ENCODE peak calls at places on chromosomes 12 and 14, in eight cellular contexts. J, V, R, A, N, O, Q and B are unnamed samples.

GRCh38 chr14:24157331-24157730 is 3.7 kb upstream of the IRF9 start:
- DNase-seq in V (no peak), N (no peak), J (no peak), A (no peak), R (no peak), Q (no peak), O (no peak), B (no peak)

GRCh38 chr12:50785406-50785805 is 21.5 kb downstream of the ATF1 start:
- DNase-seq in R (no peak), J (no peak), V (peak), O (no peak), A (no peak), Q (no peak), N (no peak), B (no peak)

GRCh38 chr12:6688543-6688999 is 604 bp downstream of the ZNF384 start:
- DNase-seq in O (peak), R (no peak), A (no peak), N (peak), Q (no peak), J (no peak), V (no peak), B (peak)

GRCh38 chr12:46875095-46875494 is 49.3 kb upstream of the SLC38A4 start:
- DNase-seq in R (no peak), O (no peak), V (no peak), J (no peak), Q (no peak), A (no peak), N (no peak), B (no peak)

GRCh38 chr12:40106655-40107054 is 774 bp upstream of the SLC2A13 start:
- DNase-seq in N (no peak), V (no peak), J (no peak), O (no peak), A (no peak), Q (no peak), R (no peak), B (no peak)

GRCh38 chr14:42214981-42215491 is 608.4 kb downstream of the LRFN5 start:
- DNase-seq in Q (no peak), V (peak), O (no peak), A (no peak), N (no peak), R (peak), J (peak), B (no peak)

GRCh38 chr14:91924871-91925726 is 22.4 kb downstream of the FBLN5 start:
- DNase-seq in A (no peak), N (no peak), Q (no peak), O (no peak), R (no peak), J (peak), V (peak), B (no peak)

GRCh38 chr12:131131077-131131807 is 177.5 kb downstream of the ADGRD1 start:
- DNase-seq in Q (no peak), A (no peak), R (no peak), O (no peak), V (no peak), J (no peak), N (no peak), B (no peak)

DNA sequence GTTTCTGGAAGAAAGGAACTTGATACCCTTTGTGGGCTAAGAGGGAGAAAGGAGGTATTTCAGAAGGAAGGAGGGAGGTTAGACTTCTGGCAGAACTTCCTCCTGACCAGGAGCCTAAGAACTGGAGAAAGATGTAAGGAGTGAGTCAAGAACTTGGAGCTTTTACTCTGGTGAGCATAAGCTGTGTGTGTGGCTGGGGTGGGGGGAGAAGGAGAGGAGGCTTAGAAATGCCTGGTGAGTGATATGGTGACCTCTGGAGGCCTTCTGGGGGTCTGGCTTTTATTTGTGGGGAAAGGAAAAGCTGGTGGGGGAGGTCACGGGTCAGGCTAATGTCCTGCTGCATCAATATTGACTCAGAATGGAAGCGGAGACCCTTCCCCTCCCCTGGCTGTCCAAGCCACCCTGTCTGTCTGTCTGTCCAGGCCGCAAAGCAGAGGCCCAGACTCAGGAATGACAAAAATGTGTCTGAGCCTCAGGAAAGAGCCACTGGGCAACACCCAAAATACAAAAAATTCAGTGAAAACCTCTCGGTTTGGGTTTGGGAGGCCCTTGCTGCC is 4.8 kb downstream of the LRP1 start:
- DNase-seq in V (peak), O (peak), J (no peak), Q (no peak), N (no peak), A (no peak), R (no peak), B (no peak)
- H3K4me3 ChIP-seq in V (peak), O (no peak), J (no peak), Q (no peak), N (no peak), A (peak), R (peak), B (no peak)

DNA sequence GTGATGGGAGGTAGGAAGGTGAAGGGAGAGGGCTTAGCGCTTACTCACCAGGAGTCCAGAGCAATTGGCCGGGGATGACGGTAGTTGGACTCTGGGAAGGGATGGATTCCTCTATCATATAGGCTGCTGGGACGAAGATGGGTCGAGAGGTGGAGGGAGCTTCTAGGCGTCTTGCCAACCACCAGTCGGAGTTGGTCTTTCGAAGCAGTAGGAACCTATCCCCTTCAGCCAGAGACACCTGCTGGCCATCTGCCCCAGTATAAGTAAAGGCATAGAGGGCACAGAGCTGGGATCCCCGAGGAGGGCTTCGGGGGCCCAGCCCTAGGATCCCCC is 657 bp downstream of the ARHGAP9 start:
- DNase-seq in O (peak), Q (no peak), R (no peak), V (no peak), N (no peak), J (no peak), A (no peak), B (no peak)
- H3K4me3 ChIP-seq in O (peak), Q (peak), R (no peak), V (no peak), N (no peak), J (no peak), A (no peak), B (no peak)

GRCh38 chr12:68613209-68613904 is 2.7 kb downstream of the RAP1B start:
- DNase-seq in V (no peak), A (no peak), N (no peak), R (no peak), O (peak), J (no peak), Q (no peak), B (peak)
- H3K4me3 ChIP-seq in V (peak), A (peak), N (no peak), R (peak), O (peak), J (no peak), Q (peak), B (no peak)

DNA sequence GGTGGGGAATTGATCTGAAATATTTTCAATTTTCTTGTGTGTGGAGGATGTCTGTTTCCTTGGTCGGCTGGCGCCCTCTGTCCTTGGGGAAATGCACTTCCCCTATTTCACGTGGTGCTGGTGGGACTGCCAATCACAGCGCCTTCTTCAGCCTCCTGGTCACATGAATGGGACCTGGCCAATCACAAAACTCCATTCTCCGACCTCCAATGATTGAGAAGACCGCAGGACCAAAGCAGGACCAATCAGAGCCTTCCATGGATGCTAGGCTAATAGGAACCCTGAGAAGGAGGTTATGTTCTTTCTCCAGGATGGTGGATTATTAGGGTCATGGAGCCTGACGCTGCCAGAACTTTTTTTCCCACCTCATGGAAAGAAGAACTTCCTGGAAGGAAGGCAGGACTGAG is 188.7 kb downstream of the TTC8 start:
- DNase-seq in Q (no peak), R (no peak), V (no peak), O (no peak), J (no peak), A (no peak), N (no peak), B (peak)
- H3K4me3 ChIP-seq in Q (no peak), R (no peak), V (no peak), O (no peak), J (no peak), A (no peak), N (no peak), B (no peak)

GRCh38 chr12:51869490-51869865 is 18.4 kb upstream of the ANKRD33 start:
- DNase-seq in R (no peak), O (peak), V (no peak), N (no peak), A (no peak), J (no peak), Q (no peak), B (no peak)
- H3K4me3 ChIP-seq in R (peak), O (no peak), V (peak), N (peak), A (peak), J (no peak), Q (no peak), B (no peak)

GRCh38 chr12:106409898-106410297 is 52.4 kb downstream of the POLR3B start:
- DNase-seq in J (peak), O (no peak), V (peak), A (no peak), Q (no peak), N (no peak), R (no peak), B (no peak)
- H3K4me3 ChIP-seq in J (no peak), O (no peak), V (no peak), A (no peak), Q (no peak), N (no peak), R (no peak), B (no peak)

GRCh38 chr12:52032431-52032796 is 18.8 kb upstream of the NR4A1 start:
- DNase-seq in V (peak), Q (no peak), O (no peak), J (peak), R (no peak), N (no peak), A (peak), B (no peak)
- H3K4me3 ChIP-seq in V (peak), Q (peak), O (peak), J (peak), R (peak), N (peak), A (peak), B (peak)

GRCh38 chr14:99284254-99285004 is 12.4 kb upstream of the BCL11B start:
- DNase-seq in J (no peak), V (no peak), R (no peak), Q (no peak), O (no peak), N (no peak), A (no peak), B (no peak)

GRCh38 chr14:99288948-99289347 is 17.0 kb upstream of the BCL11B start:
- DNase-seq in A (no peak), R (no peak), V (no peak), Q (no peak), N (no peak), O (no peak), J (no peak), B (no peak)

GRCh38 chr14:99289394-99290189 is 17.6 kb upstream of the BCL11B start:
- DNase-seq in A (no peak), O (no peak), V (no peak), Q (no peak), R (no peak), N (no peak), J (no peak), B (no peak)

GRCh38 chr14:99287269-99287942 is 15.4 kb upstream of the BCL11B start:
- DNase-seq in N (no peak), V (peak), A (no peak), J (no peak), Q (peak), O (peak), R (no peak), B (no peak)

DNA sequence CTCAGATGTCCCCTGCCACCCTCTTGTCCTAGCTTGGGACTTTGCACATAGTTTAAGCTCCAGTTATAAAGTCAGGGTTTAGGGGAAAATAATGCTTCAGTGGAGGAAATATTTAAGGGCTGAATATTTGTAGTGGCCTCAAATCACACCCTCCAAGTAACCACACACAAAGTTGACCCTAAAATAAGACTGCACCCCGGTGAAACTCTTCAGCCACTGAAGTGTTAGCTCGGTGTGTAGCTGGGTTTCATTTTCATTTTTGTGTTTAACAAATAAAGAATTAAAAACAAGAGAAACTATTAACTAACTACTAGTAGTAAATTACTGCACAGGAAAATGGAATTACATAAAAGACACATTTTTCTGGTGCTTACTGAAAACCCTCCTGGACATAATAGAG is 14.8 kb upstream of the BCL11B start:
- DNase-seq in V (no peak), O (no peak), A (no peak), Q (no peak), R (no peak), N (no peak), J (no peak), B (no peak)
- H3K4me3 ChIP-seq in V (no peak), O (peak), A (no peak), Q (no peak), R (no peak), N (no peak), J (no peak), B (no peak)

GRCh38 chr12:43151406-43152080 is 400.5 kb downstream of the ADAMTS20 start:
- DNase-seq in J (no peak), O (no peak), V (peak), Q (no peak), A (no peak), N (no peak), R (peak), B (no peak)
- H3K4me3 ChIP-seq in J (no peak), O (no peak), V (no peak), Q (no peak), A (no peak), N (no peak), R (no peak), B (no peak)